ENCODE peak calls at places on chromosome 6, in seven cellular contexts. One of them, this sample, is unnamed.

GRCh38 chr6:41228616-41229015 is 467 bp downstream of the TREML4 start:
- DNase-seq in CD8-positive, alpha-beta memory T cell: no peak
- DNase-seq in CD8-positive, alpha-beta T cell: no peak
- DNase-seq in brain microvascular endothelial cell: no peak
- DNase-seq in D341Med: no peak
- DNase-seq in natural killer cell: no peak
- DNase-seq in amniotic epithelial cell: peak; percentile 3
- DNase-seq in this sample: no peak

GRCh38 chr6:33144373-33144772 is 47.9 kb downstream of the COL11A2 start:
- DNase-seq in CD8-positive, alpha-beta memory T cell: no peak
- DNase-seq in CD8-positive, alpha-beta T cell: no peak
- DNase-seq in brain microvascular endothelial cell: no peak
- DNase-seq in D341Med: no peak
- DNase-seq in natural killer cell: no peak
- DNase-seq in amniotic epithelial cell: peak; percentile 43
- DNase-seq in this sample: no peak

GRCh38 chr6:156347251-156348049 is 429.7 kb upstream of the ARID1B start:
- DNase-seq in CD8-positive, alpha-beta memory T cell: no peak
- DNase-seq in CD8-positive, alpha-beta T cell: no peak
- DNase-seq in brain microvascular endothelial cell: no peak
- DNase-seq in D341Med: no peak
- DNase-seq in natural killer cell: no peak
- DNase-seq in amniotic epithelial cell: no peak
- DNase-seq in this sample: no peak

GRCh38 chr6:163412345-163412744 is 2.2 kb upstream of the QKI start:
- DNase-seq in CD8-positive, alpha-beta memory T cell: no peak
- DNase-seq in CD8-positive, alpha-beta T cell: no peak
- DNase-seq in brain microvascular endothelial cell: no peak
- DNase-seq in D341Med: no peak
- DNase-seq in natural killer cell: no peak
- DNase-seq in amniotic epithelial cell: no peak
- DNase-seq in this sample: no peak

GRCh38 chr6:157670466-157671186 is 152.4 kb upstream of the SNX9 start:
- DNase-seq in CD8-positive, alpha-beta memory T cell: no peak
- DNase-seq in CD8-positive, alpha-beta T cell: no peak
- DNase-seq in brain microvascular endothelial cell: no peak
- DNase-seq in D341Med: no peak
- DNase-seq in natural killer cell: no peak
- DNase-seq in amniotic epithelial cell: no peak
- DNase-seq in this sample: no peak

GRCh38 chr6:9732056-9732455 is 682.8 kb downstream of the TFAP2A start:
- DNase-seq in CD8-positive, alpha-beta memory T cell: no peak
- DNase-seq in CD8-positive, alpha-beta T cell: no peak
- DNase-seq in brain microvascular endothelial cell: no peak
- DNase-seq in D341Med: no peak
- DNase-seq in natural killer cell: no peak
- DNase-seq in amniotic epithelial cell: no peak
- DNase-seq in this sample: no peak

GRCh38 chr6:159875194-159875593 is 15.6 kb upstream of the MAS1 start:
- DNase-seq in CD8-positive, alpha-beta memory T cell: no peak
- DNase-seq in CD8-positive, alpha-beta T cell: no peak
- DNase-seq in brain microvascular endothelial cell: no peak
- DNase-seq in D341Med: no peak
- DNase-seq in natural killer cell: no peak
- DNase-seq in amniotic epithelial cell: no peak
- DNase-seq in this sample: no peak

GRCh38 chr6:36126553-36127458 is 3.5 kb upstream of the MAPK13 start:
- DNase-seq in CD8-positive, alpha-beta memory T cell: no peak
- DNase-seq in CD8-positive, alpha-beta T cell: no peak
- DNase-seq in brain microvascular endothelial cell: peak; percentile 34
- DNase-seq in D341Med: no peak
- DNase-seq in natural killer cell: no peak
- DNase-seq in amniotic epithelial cell: peak; percentile 44
- DNase-seq in this sample: no peak

GRCh38 chr6:6560909-6561308 is 27.6 kb upstream of the LY86 start:
- DNase-seq in CD8-positive, alpha-beta memory T cell: no peak
- DNase-seq in CD8-positive, alpha-beta T cell: no peak
- DNase-seq in brain microvascular endothelial cell: no peak
- DNase-seq in D341Med: no peak
- DNase-seq in natural killer cell: no peak
- DNase-seq in amniotic epithelial cell: no peak
- DNase-seq in this sample: no peak

GRCh38 chr6:78623567-78623966 is 243.8 kb upstream of the IRAK1BP1 start:
- DNase-seq in CD8-positive, alpha-beta memory T cell: no peak
- DNase-seq in CD8-positive, alpha-beta T cell: no peak
- DNase-seq in brain microvascular endothelial cell: no peak
- DNase-seq in D341Med: no peak
- DNase-seq in natural killer cell: no peak
- DNase-seq in amniotic epithelial cell: no peak
- DNase-seq in this sample: no peak

GRCh38 chr6:31356216-31356945 is 598 bp downstream of the HLA-B start:
- DNase-seq in CD8-positive, alpha-beta memory T cell: peak; percentile 50
- DNase-seq in CD8-positive, alpha-beta T cell: no peak
- DNase-seq in brain microvascular endothelial cell: no peak
- DNase-seq in D341Med: no peak
- DNase-seq in natural killer cell: peak; percentile 72
- DNase-seq in amniotic epithelial cell: peak; percentile 14
- DNase-seq in this sample: no peak

GRCh38 chr6:119308048-119308570 is 41.5 kb downstream of the MAN1A1 start:
- DNase-seq in CD8-positive, alpha-beta memory T cell: no peak
- DNase-seq in CD8-positive, alpha-beta T cell: no peak
- DNase-seq in brain microvascular endothelial cell: peak; percentile 49
- DNase-seq in D341Med: no peak
- DNase-seq in natural killer cell: no peak
- DNase-seq in amniotic epithelial cell: peak; percentile 92
- DNase-seq in this sample: no peak

GRCh38 chr6:80457044-80457933 is 350.8 kb downstream of the BCKDHB start:
- DNase-seq in CD8-positive, alpha-beta memory T cell: no peak
- DNase-seq in CD8-positive, alpha-beta T cell: no peak
- DNase-seq in brain microvascular endothelial cell: peak; percentile 93
- DNase-seq in D341Med: no peak
- DNase-seq in natural killer cell: no peak
- DNase-seq in amniotic epithelial cell: peak; percentile 94
- DNase-seq in this sample: peak; percentile 57

GRCh38 chr6:151616091-151616513 is 122.3 kb downstream of the CCDC170 start:
- DNase-seq in CD8-positive, alpha-beta memory T cell: no peak
- DNase-seq in CD8-positive, alpha-beta T cell: no peak
- DNase-seq in brain microvascular endothelial cell: no peak
- DNase-seq in D341Med: no peak
- DNase-seq in natural killer cell: no peak
- DNase-seq in amniotic epithelial cell: no peak
- DNase-seq in this sample: no peak

GRCh38 chr6:116307633-116308032 is 27.9 kb upstream of the TSPYL1 start:
- DNase-seq in CD8-positive, alpha-beta memory T cell: no peak
- DNase-seq in CD8-positive, alpha-beta T cell: no peak
- DNase-seq in brain microvascular endothelial cell: no peak
- DNase-seq in D341Med: no peak
- DNase-seq in natural killer cell: no peak
- DNase-seq in amniotic epithelial cell: no peak
- DNase-seq in this sample: no peak

GRCh38 chr6:73734843-73735453 is 38.9 kb downstream of the CD109 start:
- DNase-seq in CD8-positive, alpha-beta memory T cell: no peak
- DNase-seq in CD8-positive, alpha-beta T cell: no peak
- DNase-seq in brain microvascular endothelial cell: no peak
- DNase-seq in D341Med: no peak
- DNase-seq in natural killer cell: no peak
- DNase-seq in amniotic epithelial cell: no peak
- DNase-seq in this sample: no peak

GRCh38 chr6:108947114-108947854 is 99.1 kb downstream of the ARMC2 start:
- DNase-seq in CD8-positive, alpha-beta memory T cell: no peak
- DNase-seq in CD8-positive, alpha-beta T cell: no peak
- DNase-seq in brain microvascular endothelial cell: peak; percentile 89
- DNase-seq in D341Med: no peak
- DNase-seq in natural killer cell: no peak
- DNase-seq in amniotic epithelial cell: peak; percentile 97
- DNase-seq in this sample: peak; percentile 65

GRCh38 chr6:106077170-106077569 is 9.0 kb upstream of the PRDM1 start:
- DNase-seq in CD8-positive, alpha-beta memory T cell: no peak
- DNase-seq in CD8-positive, alpha-beta T cell: no peak
- DNase-seq in brain microvascular endothelial cell: no peak
- DNase-seq in D341Med: no peak
- DNase-seq in natural killer cell: no peak
- DNase-seq in amniotic epithelial cell: no peak
- DNase-seq in this sample: no peak

GRCh38 chr6:87154641-87155271 is 609 bp upstream of the ZNF292 start:
- DNase-seq in CD8-positive, alpha-beta memory T cell: peak; percentile 66
- DNase-seq in CD8-positive, alpha-beta T cell: no peak
- DNase-seq in brain microvascular endothelial cell: peak; percentile 84
- DNase-seq in D341Med: no peak
- DNase-seq in natural killer cell: no peak
- DNase-seq in amniotic epithelial cell: peak; percentile 83
- DNase-seq in this sample: peak; percentile 69

GRCh38 chr6:156779206-156780116 is 2.3 kb downstream of the ARID1B start:
- DNase-seq in CD8-positive, alpha-beta memory T cell: peak; percentile 32
- DNase-seq in CD8-positive, alpha-beta T cell: peak; percentile 47
- DNase-seq in brain microvascular endothelial cell: no peak
- DNase-seq in D341Med: peak; percentile 61
- DNase-seq in natural killer cell: peak; percentile 33
- DNase-seq in amniotic epithelial cell: no peak
- DNase-seq in this sample: peak; percentile 37

GRCh38 chr6:34615574-34616229 is 59.6 kb upstream of the SPDEF start:
- DNase-seq in CD8-positive, alpha-beta memory T cell: no peak
- DNase-seq in CD8-positive, alpha-beta T cell: no peak
- DNase-seq in brain microvascular endothelial cell: no peak
- DNase-seq in D341Med: no peak
- DNase-seq in natural killer cell: no peak
- DNase-seq in amniotic epithelial cell: no peak
- DNase-seq in this sample: no peak

GRCh38 chr6:69835414-69836179 is 30.8 kb upstream of the COL19A1 start:
- DNase-seq in CD8-positive, alpha-beta memory T cell: no peak
- DNase-seq in CD8-positive, alpha-beta T cell: no peak
- DNase-seq in brain microvascular endothelial cell: peak; percentile 77
- DNase-seq in D341Med: peak; percentile 39
- DNase-seq in natural killer cell: no peak
- DNase-seq in amniotic epithelial cell: peak; percentile 62
- DNase-seq in this sample: peak; percentile 3

GRCh38 chr6:25035451-25036435 is 100.0 kb upstream of the RIPOR2 start:
- DNase-seq in CD8-positive, alpha-beta memory T cell: no peak
- DNase-seq in CD8-positive, alpha-beta T cell: no peak
- DNase-seq in brain microvascular endothelial cell: no peak
- DNase-seq in D341Med: no peak
- DNase-seq in natural killer cell: no peak
- DNase-seq in amniotic epithelial cell: no peak
- DNase-seq in this sample: no peak

GRCh38 chr6:152572395-152573061 is 64.6 kb downstream of the SYNE1 start:
- DNase-seq in CD8-positive, alpha-beta memory T cell: no peak
- DNase-seq in CD8-positive, alpha-beta T cell: no peak
- DNase-seq in brain microvascular endothelial cell: no peak
- DNase-seq in D341Med: no peak
- DNase-seq in natural killer cell: no peak
- DNase-seq in amniotic epithelial cell: no peak
- DNase-seq in this sample: no peak

GRCh38 chr6:169452117-169452868 is 198.6 kb upstream of the THBS2 start:
- DNase-seq in CD8-positive, alpha-beta memory T cell: no peak
- DNase-seq in CD8-positive, alpha-beta T cell: no peak
- DNase-seq in brain microvascular endothelial cell: peak; percentile 95
- DNase-seq in D341Med: no peak
- DNase-seq in natural killer cell: no peak
- DNase-seq in amniotic epithelial cell: peak; percentile 88
- DNase-seq in this sample: peak; percentile 89

GRCh38 chr6:53984581-53984980 is 126.7 kb upstream of the MLIP start:
- DNase-seq in CD8-positive, alpha-beta memory T cell: no peak
- DNase-seq in CD8-positive, alpha-beta T cell: no peak
- DNase-seq in brain microvascular endothelial cell: no peak
- DNase-seq in D341Med: no peak
- DNase-seq in natural killer cell: no peak
- DNase-seq in amniotic epithelial cell: no peak
- DNase-seq in this sample: no peak

GRCh38 chr6:119628691-119629621 is 279.4 kb upstream of the MAN1A1 start:
- DNase-seq in CD8-positive, alpha-beta memory T cell: no peak
- DNase-seq in CD8-positive, alpha-beta T cell: no peak
- DNase-seq in brain microvascular endothelial cell: no peak
- DNase-seq in D341Med: no peak
- DNase-seq in natural killer cell: no peak
- DNase-seq in amniotic epithelial cell: no peak
- DNase-seq in this sample: no peak

GRCh38 chr6:152983637-152984386 is 971 bp upstream of the FBXO5 start:
- DNase-seq in CD8-positive, alpha-beta memory T cell: peak; percentile 93
- DNase-seq in CD8-positive, alpha-beta T cell: peak; percentile 94
- DNase-seq in brain microvascular endothelial cell: peak; percentile 87
- DNase-seq in D341Med: peak; percentile 97
- DNase-seq in natural killer cell: peak; percentile 61
- DNase-seq in amniotic epithelial cell: peak; percentile 67
- DNase-seq in this sample: peak; percentile 95

GRCh38 chr6:130670142-130670541 is 157.1 kb upstream of the SMLR1 start:
- DNase-seq in CD8-positive, alpha-beta memory T cell: no peak
- DNase-seq in CD8-positive, alpha-beta T cell: no peak
- DNase-seq in brain microvascular endothelial cell: no peak
- DNase-seq in D341Med: no peak
- DNase-seq in natural killer cell: no peak
- DNase-seq in amniotic epithelial cell: no peak
- DNase-seq in this sample: no peak

GRCh38 chr6:152277826-152278247 is 359.3 kb downstream of the SYNE1 start:
- DNase-seq in CD8-positive, alpha-beta memory T cell: no peak
- DNase-seq in CD8-positive, alpha-beta T cell: no peak
- DNase-seq in brain microvascular endothelial cell: no peak
- DNase-seq in D341Med: no peak
- DNase-seq in natural killer cell: no peak
- DNase-seq in amniotic epithelial cell: no peak
- DNase-seq in this sample: no peak

GRCh38 chr6:134619789-134620188 is 301.9 kb upstream of the SGK1 start:
- DNase-seq in CD8-positive, alpha-beta memory T cell: no peak
- DNase-seq in CD8-positive, alpha-beta T cell: no peak
- DNase-seq in brain microvascular endothelial cell: peak; percentile 84
- DNase-seq in D341Med: peak; percentile 43
- DNase-seq in natural killer cell: no peak
- DNase-seq in amniotic epithelial cell: peak; percentile 94
- DNase-seq in this sample: peak; percentile 48

GRCh38 chr6:30884521-30885480 is 482 bp downstream of the DDR1 start:
- DNase-seq in CD8-positive, alpha-beta memory T cell: no peak
- DNase-seq in CD8-positive, alpha-beta T cell: no peak
- DNase-seq in brain microvascular endothelial cell: peak; percentile 9
- DNase-seq in D341Med: peak; percentile 85
- DNase-seq in natural killer cell: no peak
- DNase-seq in amniotic epithelial cell: peak; percentile 81
- DNase-seq in this sample: peak; percentile 61

GRCh38 chr6:47479156-47479541 is 1.6 kb downstream of the CD2AP start:
- DNase-seq in CD8-positive, alpha-beta memory T cell: no peak
- DNase-seq in CD8-positive, alpha-beta T cell: no peak
- DNase-seq in brain microvascular endothelial cell: no peak
- DNase-seq in D341Med: no peak
- DNase-seq in natural killer cell: no peak
- DNase-seq in amniotic epithelial cell: peak; percentile 27
- DNase-seq in this sample: peak; percentile 14

GRCh38 chr6:168988280-168988679 is 265.4 kb downstream of the THBS2 start:
- DNase-seq in CD8-positive, alpha-beta memory T cell: no peak
- DNase-seq in CD8-positive, alpha-beta T cell: no peak
- DNase-seq in brain microvascular endothelial cell: no peak
- DNase-seq in D341Med: no peak
- DNase-seq in natural killer cell: no peak
- DNase-seq in amniotic epithelial cell: no peak
- DNase-seq in this sample: no peak

GRCh38 chr6:105136433-105137350 is 43.1 kb downstream of the POPDC3 start:
- DNase-seq in CD8-positive, alpha-beta memory T cell: peak; percentile 1
- DNase-seq in CD8-positive, alpha-beta T cell: no peak
- DNase-seq in brain microvascular endothelial cell: peak; percentile 25
- DNase-seq in D341Med: peak; percentile 98
- DNase-seq in natural killer cell: no peak
- DNase-seq in amniotic epithelial cell: peak; percentile 32
- DNase-seq in this sample: peak; percentile 80